ENCODE peak calls at places on chromosome 21, in five cellular contexts. One of them, this sample, is unnamed.

GRCh38 chr21:39515684-39516083 is 63.9 kb downstream of the SH3BGR start:
- DNase-seq in left ventricle myocardium superior: no peak
- DNase-seq in tibial artery: no peak
- DNase-seq in stimulated activated CD4-positive, alpha-beta T cell treated with anti-CD3 and anti-CD28 coated beads, Interleukin-1b, Interleukin-23, amount 100 ng/mL, for 24 hours: no peak
- DNase-seq in HFF-Myc: no peak
- DNase-seq in this sample: no peak

GRCh38 chr21:34004984-34005383 is 68.4 kb upstream of the MRPS6 start:
- DNase-seq in tibial artery: peak
- DNase-seq in stimulated activated CD4-positive, alpha-beta T cell treated with anti-CD3 and anti-CD28 coated beads, Interleukin-1b, Interleukin-23, amount 100 ng/mL, for 24 hours: no peak
- DNase-seq in left ventricle myocardium superior: peak
- DNase-seq in HFF-Myc: no peak
- DNase-seq in this sample: no peak

GRCh38 chr21:37566790-37567725 is 200.5 kb downstream of the DYRK1A start:
- DNase-seq in left ventricle myocardium superior: no peak
- DNase-seq in stimulated activated CD4-positive, alpha-beta T cell treated with anti-CD3 and anti-CD28 coated beads, Interleukin-1b, Interleukin-23, amount 100 ng/mL, for 24 hours: no peak
- DNase-seq in tibial artery: no peak
- DNase-seq in HFF-Myc: no peak
- DNase-seq in this sample: no peak

GRCh38 chr21:35737899-35738341 is 322.4 kb downstream of the SETD4 start:
- DNase-seq in tibial artery: peak
- DNase-seq in stimulated activated CD4-positive, alpha-beta T cell treated with anti-CD3 and anti-CD28 coated beads, Interleukin-1b, Interleukin-23, amount 100 ng/mL, for 24 hours: no peak
- DNase-seq in left ventricle myocardium superior: peak
- DNase-seq in HFF-Myc: no peak
- DNase-seq in this sample: no peak

GRCh38 chr21:27586326-27586725 is 619.4 kb upstream of the ADAMTS5 start:
- DNase-seq in left ventricle myocardium superior: no peak
- DNase-seq in HFF-Myc: no peak
- DNase-seq in stimulated activated CD4-positive, alpha-beta T cell treated with anti-CD3 and anti-CD28 coated beads, Interleukin-1b, Interleukin-23, amount 100 ng/mL, for 24 hours: no peak
- DNase-seq in tibial artery: no peak
- DNase-seq in this sample: no peak

GRCh38 chr21:42595281-42596187 is 57.9 kb upstream of the PDE9A start:
- DNase-seq in tibial artery: no peak
- DNase-seq in left ventricle myocardium superior: no peak
- DNase-seq in stimulated activated CD4-positive, alpha-beta T cell treated with anti-CD3 and anti-CD28 coated beads, Interleukin-1b, Interleukin-23, amount 100 ng/mL, for 24 hours: no peak
- DNase-seq in HFF-Myc: no peak
- DNase-seq in this sample: no peak

GRCh38 chr21:36627242-36627641 is 71.7 kb upstream of the SIM2 start:
- DNase-seq in tibial artery: no peak
- DNase-seq in left ventricle myocardium superior: no peak
- DNase-seq in stimulated activated CD4-positive, alpha-beta T cell treated with anti-CD3 and anti-CD28 coated beads, Interleukin-1b, Interleukin-23, amount 100 ng/mL, for 24 hours: no peak
- DNase-seq in HFF-Myc: no peak
- DNase-seq in this sample: no peak

GRCh38 chr21:46151261-46151988 is 4.0 kb downstream of the FTCD start:
- DNase-seq in stimulated activated CD4-positive, alpha-beta T cell treated with anti-CD3 and anti-CD28 coated beads, Interleukin-1b, Interleukin-23, amount 100 ng/mL, for 24 hours: no peak
- DNase-seq in HFF-Myc: no peak
- DNase-seq in left ventricle myocardium superior: peak
- DNase-seq in tibial artery: peak
- DNase-seq in this sample: no peak

GRCh38 chr21:29578306-29578705 is 279.6 kb downstream of the BACH1 start:
- DNase-seq in tibial artery: no peak
- DNase-seq in stimulated activated CD4-positive, alpha-beta T cell treated with anti-CD3 and anti-CD28 coated beads, Interleukin-1b, Interleukin-23, amount 100 ng/mL, for 24 hours: no peak
- DNase-seq in left ventricle myocardium superior: no peak
- DNase-seq in HFF-Myc: no peak
- DNase-seq in this sample: no peak

GRCh38 chr21:44805226-44805625 is 3.6 kb upstream of the UBE2G2 start:
- DNase-seq in tibial artery: no peak
- DNase-seq in HFF-Myc: no peak
- DNase-seq in left ventricle myocardium superior: no peak
- DNase-seq in stimulated activated CD4-positive, alpha-beta T cell treated with anti-CD3 and anti-CD28 coated beads, Interleukin-1b, Interleukin-23, amount 100 ng/mL, for 24 hours: no peak
- DNase-seq in this sample: no peak

GRCh38 chr21:46092026-46092764 is 5.7 kb upstream of the COL6A2 start:
- DNase-seq in HFF-Myc: peak
- DNase-seq in tibial artery: peak
- DNase-seq in left ventricle myocardium superior: peak
- DNase-seq in stimulated activated CD4-positive, alpha-beta T cell treated with anti-CD3 and anti-CD28 coated beads, Interleukin-1b, Interleukin-23, amount 100 ng/mL, for 24 hours: no peak
- DNase-seq in this sample: no peak

GRCh38 chr21:16992448-16992847 is 520.4 kb upstream of the CXADR start:
- DNase-seq in stimulated activated CD4-positive, alpha-beta T cell treated with anti-CD3 and anti-CD28 coated beads, Interleukin-1b, Interleukin-23, amount 100 ng/mL, for 24 hours: no peak
- DNase-seq in left ventricle myocardium superior: no peak
- DNase-seq in HFF-Myc: no peak
- DNase-seq in tibial artery: no peak
- DNase-seq in this sample: no peak

GRCh38 chr21:44910229-44911065 is 10.3 kb downstream of the ITGB2 start:
- DNase-seq in tibial artery: no peak
- DNase-seq in left ventricle myocardium superior: no peak
- DNase-seq in HFF-Myc: no peak
- DNase-seq in stimulated activated CD4-positive, alpha-beta T cell treated with anti-CD3 and anti-CD28 coated beads, Interleukin-1b, Interleukin-23, amount 100 ng/mL, for 24 hours: no peak
- DNase-seq in this sample: no peak

GRCh38 chr21:28148400-28149064 is 844.1 kb downstream of the LTN1 start:
- DNase-seq in HFF-Myc: no peak
- DNase-seq in left ventricle myocardium superior: no peak
- DNase-seq in stimulated activated CD4-positive, alpha-beta T cell treated with anti-CD3 and anti-CD28 coated beads, Interleukin-1b, Interleukin-23, amount 100 ng/mL, for 24 hours: no peak
- DNase-seq in tibial artery: no peak
- DNase-seq in this sample: no peak

GRCh38 chr21:31011412-31011811 is 26.9 kb downstream of the KRTAP19-8 start:
- DNase-seq in HFF-Myc: no peak
- DNase-seq in tibial artery: no peak
- DNase-seq in left ventricle myocardium superior: no peak
- DNase-seq in stimulated activated CD4-positive, alpha-beta T cell treated with anti-CD3 and anti-CD28 coated beads, Interleukin-1b, Interleukin-23, amount 100 ng/mL, for 24 hours: no peak
- DNase-seq in this sample: no peak

GRCh38 chr21:28793043-28793442 is 199.6 kb downstream of the LTN1 start:
- DNase-seq in left ventricle myocardium superior: no peak
- DNase-seq in HFF-Myc: no peak
- DNase-seq in stimulated activated CD4-positive, alpha-beta T cell treated with anti-CD3 and anti-CD28 coated beads, Interleukin-1b, Interleukin-23, amount 100 ng/mL, for 24 hours: no peak
- DNase-seq in tibial artery: no peak
- DNase-seq in this sample: no peak

This sample was measured in NCI-H1930.